ENCODE peak calls at places on chromosomes 5 and 9, in four cellular contexts. One of them, this sample, is unnamed.

GRCh38 chr5:131112424-131112823 is 52.6 kb downstream of the HINT1 start:
- DNase-seq in A549: no peak
- DNase-seq in ovary: no peak
- DNase-seq in upper lobe of left lung: peak; percentile 48
- DNase-seq in this sample: no peak

GRCh38 chr9:111662851-111663823 is 1.7 kb downstream of the GNG10 start:
- DNase-seq in A549: no peak
- DNase-seq in ovary: no peak
- DNase-seq in upper lobe of left lung: no peak
- DNase-seq in this sample: no peak

GRCh38 chr9:81848472-81848871 is 79.8 kb upstream of the SPATA31D4 start:
- DNase-seq in A549: no peak
- DNase-seq in ovary: no peak
- DNase-seq in upper lobe of left lung: no peak
- DNase-seq in this sample: no peak

GRCh38 chr5:33008751-33009418 is 297.8 kb downstream of the NPR3 start:
- DNase-seq in A549: peak; percentile 11
- DNase-seq in ovary: no peak
- DNase-seq in upper lobe of left lung: no peak
- DNase-seq in this sample: no peak

GRCh38 chr9:92807757-92808725 is 43.4 kb upstream of the BICD2 start:
- DNase-seq in A549: no peak
- DNase-seq in ovary: no peak
- DNase-seq in upper lobe of left lung: peak; percentile 86
- DNase-seq in this sample: no peak

GRCh38 chr9:132671620-132672412 is 1.6 kb downstream of the GTF3C4 start:
- DNase-seq in A549: no peak
- DNase-seq in ovary: no peak
- DNase-seq in upper lobe of left lung: no peak
- DNase-seq in this sample: no peak

GRCh38 chr5:149666212-149666852 is 63.8 kb upstream of the PPARGC1B start:
- DNase-seq in A549: no peak
- DNase-seq in ovary: no peak
- DNase-seq in upper lobe of left lung: no peak
- DNase-seq in this sample: no peak

GRCh38 chr5:6349387-6349786 is 29.0 kb downstream of the MED10 start:
- DNase-seq in A549: no peak
- DNase-seq in ovary: no peak
- DNase-seq in upper lobe of left lung: peak; percentile 71
- DNase-seq in this sample: no peak

GRCh38 chr5:96911139-96911538 is 24.7 kb upstream of the LNPEP start:
- DNase-seq in A549: no peak
- DNase-seq in ovary: no peak
- DNase-seq in upper lobe of left lung: no peak
- DNase-seq in this sample: no peak

GRCh38 chr5:16552666-16553343 is 64.0 kb downstream of the RETREG1 start:
- DNase-seq in A549: peak; percentile 55
- DNase-seq in ovary: peak; percentile 27
- DNase-seq in upper lobe of left lung: no peak
- DNase-seq in this sample: peak; percentile 76

GRCh38 chr5:73450672-73451217 is 2.2 kb upstream of the FOXD1 start:
- DNase-seq in A549: peak; percentile 23
- DNase-seq in ovary: no peak
- DNase-seq in upper lobe of left lung: no peak
- DNase-seq in this sample: no peak
- H3K4me3 ChIP-seq in A549: peak overlapping the region; percentile 50
- H3K4me3 ChIP-seq in ovary: no peak overlapping the region
- H3K4me3 ChIP-seq in upper lobe of left lung: no peak overlapping the region
- H3K4me3 ChIP-seq in this sample: peak overlapping the region; percentile 35

DNA sequence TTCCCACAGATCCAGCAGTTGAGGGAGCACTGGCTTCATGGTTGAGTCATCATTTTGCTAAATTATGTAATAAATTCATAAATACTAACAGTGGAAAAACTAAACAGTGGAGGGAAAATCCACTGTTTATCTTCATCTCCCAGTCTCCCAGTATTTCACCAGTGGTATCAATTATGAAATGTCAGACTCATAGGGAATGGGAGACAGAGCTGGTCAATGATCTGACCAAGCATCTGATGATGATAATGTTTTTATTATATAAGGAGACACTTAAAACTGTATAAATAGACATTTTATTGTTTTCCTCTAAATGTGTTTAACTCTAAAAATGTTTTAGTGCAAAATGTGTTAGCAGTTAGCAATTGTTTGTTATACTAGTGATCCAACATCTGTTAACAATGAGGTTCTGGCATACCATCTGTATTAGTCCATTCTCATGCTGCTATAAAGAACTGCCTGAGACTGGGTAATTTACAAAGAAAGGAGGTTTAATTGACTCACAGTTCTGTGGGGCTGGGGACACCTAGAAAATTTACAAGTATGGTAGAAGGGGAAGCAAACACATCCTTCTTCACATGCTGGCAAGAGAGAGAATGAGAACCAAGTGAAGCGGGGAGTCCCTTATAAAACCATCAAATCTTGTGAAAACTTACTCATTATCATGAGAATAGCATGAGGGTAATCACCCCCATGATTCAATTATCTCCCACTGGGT is 11.8 kb upstream of the REEP5 start:
- DNase-seq in A549: no peak
- DNase-seq in ovary: no peak
- DNase-seq in upper lobe of left lung: no peak
- DNase-seq in this sample: no peak
- TF ChIP-seq EP300 in A549: no peak
- TF ChIP-seq EP300 in ovary: no peak
- TF ChIP-seq EP300 in upper lobe of left lung: no peak
- TF ChIP-seq EP300 in this sample: no peak

GRCh38 chr5:168417731-168418429 is 68.4 kb upstream of the RARS1 start:
- DNase-seq in A549: no peak
- DNase-seq in ovary: no peak
- DNase-seq in upper lobe of left lung: no peak
- DNase-seq in this sample: no peak
- H3K4me1 ChIP-seq in A549: peaks cover 20% of the 10 kb centered on the region
- H3K4me1 ChIP-seq in ovary: no peaks in the 10 kb centered on the region
- H3K4me1 ChIP-seq in upper lobe of left lung: no peaks in the 10 kb centered on the region
- H3K4me1 ChIP-seq in this sample: no peaks in the 10 kb centered on the region

GRCh38 chr9:96136992-96137665 is 164.8 kb downstream of the HSD17B3 start:
- DNase-seq in A549: no peak
- DNase-seq in ovary: peak; percentile 27
- DNase-seq in upper lobe of left lung: peak; percentile 54
- DNase-seq in this sample: peak; percentile 54
- H3K4me3 ChIP-seq in A549: no peak overlapping the region
- H3K4me3 ChIP-seq in ovary: no peak overlapping the region
- H3K4me3 ChIP-seq in upper lobe of left lung: peak overlapping the region; percentile 7
- H3K4me3 ChIP-seq in this sample: peak overlapping the region; percentile 18

GRCh38 chr5:56025303-56025885 is 30.6 kb upstream of the IL6ST start:
- DNase-seq in A549: peak; percentile 86
- DNase-seq in ovary: no peak
- DNase-seq in upper lobe of left lung: no peak
- DNase-seq in this sample: no peak

GRCh38 chr5:56024810-56025302 is 30.1 kb upstream of the IL6ST start:
- DNase-seq in A549: no peak
- DNase-seq in ovary: no peak
- DNase-seq in upper lobe of left lung: no peak
- DNase-seq in this sample: no peak

GRCh38 chr5:56029457-56029856 is 34.7 kb upstream of the IL6ST start:
- DNase-seq in A549: no peak
- DNase-seq in ovary: no peak
- DNase-seq in upper lobe of left lung: no peak
- DNase-seq in this sample: no peak

GRCh38 chr5:56028708-56029107 is 33.9 kb upstream of the IL6ST start:
- DNase-seq in A549: no peak
- DNase-seq in ovary: no peak
- DNase-seq in upper lobe of left lung: no peak
- DNase-seq in this sample: no peak

DNA sequence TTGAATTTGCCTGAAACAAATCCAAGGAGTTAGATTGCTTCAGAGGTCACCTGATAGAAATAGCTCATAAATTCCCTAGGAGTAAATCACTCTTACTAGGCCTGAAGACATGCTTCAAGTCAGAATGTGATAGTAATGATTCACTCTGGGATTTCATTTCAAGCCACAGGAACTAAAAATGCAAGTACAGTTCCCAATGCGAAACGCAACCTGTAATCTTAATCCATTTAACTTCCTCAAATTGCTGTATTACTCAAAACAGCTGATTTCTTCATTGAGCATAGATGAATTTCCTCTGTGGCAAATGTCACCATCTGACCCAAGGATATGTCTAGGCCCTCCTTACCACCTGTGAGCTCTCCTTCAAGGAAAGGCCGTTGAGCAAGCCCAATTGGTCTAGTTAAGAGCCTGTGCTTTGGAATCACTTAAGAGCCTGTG is 32.1 kb upstream of the IL6ST start:
- DNase-seq in A549: peak; percentile 61
- DNase-seq in ovary: no peak
- DNase-seq in upper lobe of left lung: no peak
- DNase-seq in this sample: no peak
- TF ChIP-seq EP300 in A549: no peak
- TF ChIP-seq EP300 in ovary: no peak
- TF ChIP-seq EP300 in upper lobe of left lung: no peak
- TF ChIP-seq EP300 in this sample: peak; percentile 46